ENCODE peak calls at places on chromosome 18, in four cellular contexts. One of them, this sample, is unnamed.
A peak's percentile ranks its signal among the peaks of the same experiment; 100 is the strongest.

GRCh38 chr18:61574665-61575064 is 241.4 kb downstream of the CDH20 start:
- DNase-seq in tibial nerve: no peak
- DNase-seq in K562: no peak
- DNase-seq in transverse colon: no peak
- DNase-seq in this sample: no peak

GRCh38 chr18:10235553-10235952 is 218.9 kb upstream of the APCDD1 start:
- DNase-seq in tibial nerve: no peak
- DNase-seq in K562: no peak
- DNase-seq in transverse colon: no peak
- DNase-seq in this sample: no peak

GRCh38 chr18:67483237-67483636 is 33.3 kb downstream of the DSEL start:
- DNase-seq in tibial nerve: no peak
- DNase-seq in K562: no peak
- DNase-seq in transverse colon: no peak
- DNase-seq in this sample: no peak

GRCh38 chr18:55239764-55240163 is 280.5 kb upstream of the CCDC68 start:
- DNase-seq in tibial nerve: no peak
- DNase-seq in K562: no peak
- DNase-seq in transverse colon: no peak
- DNase-seq in this sample: no peak

GRCh38 chr18:31102020-31102684 is at the start of gene DSC2:
- DNase-seq in tibial nerve: no peak
- DNase-seq in K562: peak; percentile 79
- DNase-seq in transverse colon: peak; percentile 86
- DNase-seq in this sample: no peak

GRCh38 chr18:22543764-22544163 is 126.0 kb upstream of the CTAGE1 start:
- DNase-seq in tibial nerve: no peak
- DNase-seq in K562: no peak
- DNase-seq in transverse colon: no peak
- DNase-seq in this sample: no peak

GRCh38 chr18:48810805-48811204 is 140.0 kb downstream of the SMAD7 start:
- DNase-seq in tibial nerve: no peak
- DNase-seq in K562: no peak
- DNase-seq in transverse colon: no peak
- DNase-seq in this sample: no peak

GRCh38 chr18:30562231-30562630 is 480.3 kb downstream of the DSC3 start:
- DNase-seq in tibial nerve: no peak
- DNase-seq in K562: no peak
- DNase-seq in transverse colon: no peak
- DNase-seq in this sample: no peak

GRCh38 chr18:48802543-48803428 is 148.0 kb downstream of the SMAD7 start:
- DNase-seq in tibial nerve: no peak
- DNase-seq in K562: no peak
- DNase-seq in transverse colon: peak; percentile 6
- DNase-seq in this sample: no peak

GRCh38 chr18:48270929-48271328 is 138.3 kb downstream of the ZBTB7C start:
- DNase-seq in tibial nerve: no peak
- DNase-seq in K562: no peak
- DNase-seq in transverse colon: no peak
- DNase-seq in this sample: no peak

GRCh38 chr18:21571763-21572162 is 28.7 kb downstream of the ESCO1 start:
- DNase-seq in tibial nerve: no peak
- DNase-seq in K562: no peak
- DNase-seq in transverse colon: no peak
- DNase-seq in this sample: no peak

GRCh38 chr18:70380915-70381896 is 92.4 kb downstream of the SOCS6 start:
- DNase-seq in tibial nerve: no peak
- DNase-seq in K562: peak; percentile 82
- DNase-seq in transverse colon: peak; percentile 86
- DNase-seq in this sample: no peak

GRCh38 chr18:14978962-14979535 is 231.1 kb downstream of the ANKRD30B start:
- DNase-seq in tibial nerve: no peak
- DNase-seq in K562: peak; percentile 19
- DNase-seq in transverse colon: peak; percentile 59
- DNase-seq in this sample: peak; percentile 42

GRCh38 chr18:56984731-56985130 is 162.2 kb upstream of the BOD1L2 start:
- DNase-seq in tibial nerve: no peak
- DNase-seq in K562: no peak
- DNase-seq in transverse colon: no peak
- DNase-seq in this sample: no peak

GRCh38 chr18:43563780-43564179 is 286.5 kb upstream of the SYT4 start:
- DNase-seq in tibial nerve: no peak
- DNase-seq in K562: no peak
- DNase-seq in transverse colon: no peak
- DNase-seq in this sample: no peak

GRCh38 chr18:22900558-22901183 is 32.5 kb upstream of the RBBP8 start:
- DNase-seq in tibial nerve: no peak
- DNase-seq in K562: no peak
- DNase-seq in transverse colon: no peak
- DNase-seq in this sample: no peak

GRCh38 chr18:47929681-47930085 is 776 bp downstream of the SMAD2 start:
- DNase-seq in tibial nerve: no peak
- DNase-seq in K562: peak; percentile 47
- DNase-seq in transverse colon: no peak
- DNase-seq in this sample: no peak

GRCh38 chr18:61910101-61910500 is 17.3 kb upstream of the RNF152 start:
- DNase-seq in tibial nerve: no peak
- DNase-seq in K562: no peak
- DNase-seq in transverse colon: no peak
- DNase-seq in this sample: no peak

GRCh38 chr18:58407263-58407648 is 221.6 kb downstream of the ALPK2 start:
- DNase-seq in tibial nerve: no peak
- DNase-seq in K562: no peak
- DNase-seq in transverse colon: no peak
- DNase-seq in this sample: no peak

GRCh38 chr18:74784791-74785190 is 187.1 kb downstream of the ZNF407 start:
- DNase-seq in tibial nerve: no peak
- DNase-seq in K562: no peak
- DNase-seq in transverse colon: no peak
- DNase-seq in this sample: no peak

GRCh38 chr18:37676276-37676675 is 110.7 kb upstream of the CELF4 start:
- DNase-seq in tibial nerve: no peak
- DNase-seq in K562: no peak
- DNase-seq in transverse colon: no peak
- DNase-seq in this sample: no peak

GRCh38 chr18:44791520-44791919 is 110.8 kb downstream of the SETBP1 start:
- DNase-seq in tibial nerve: no peak
- DNase-seq in K562: no peak
- DNase-seq in transverse colon: no peak
- DNase-seq in this sample: no peak

GRCh38 chr18:40962784-40963183 is 992.2 kb upstream of the PIK3C3 start:
- DNase-seq in tibial nerve: no peak
- DNase-seq in K562: no peak
- DNase-seq in transverse colon: no peak
- DNase-seq in this sample: no peak

GRCh38 chr18:24176727-24177416 is 38.0 kb downstream of the CABYR start:
- DNase-seq in tibial nerve: peak; percentile 27
- DNase-seq in K562: peak; percentile 64
- DNase-seq in transverse colon: peak; percentile 71
- DNase-seq in this sample: no peak

GRCh38 chr18:37476182-37476581 is 89.4 kb downstream of the CELF4 start:
- DNase-seq in tibial nerve: no peak
- DNase-seq in K562: peak; percentile 65
- DNase-seq in transverse colon: peak; percentile 18
- DNase-seq in this sample: no peak

GRCh38 chr18:44778788-44779187 is 98.1 kb downstream of the SETBP1 start:
- DNase-seq in tibial nerve: no peak
- DNase-seq in K562: no peak
- DNase-seq in transverse colon: no peak
- DNase-seq in this sample: no peak

GRCh38 chr18:58781627-58782194 is 83.0 kb upstream of the ZNF532 start:
- DNase-seq in tibial nerve: peak; percentile 71
- DNase-seq in K562: peak; percentile 59
- DNase-seq in transverse colon: peak; percentile 80
- DNase-seq in this sample: peak; percentile 31

GRCh38 chr18:78073275-78073674 is 823.6 kb downstream of the GALR1 start:
- DNase-seq in tibial nerve: no peak
- DNase-seq in K562: peak; percentile 7
- DNase-seq in transverse colon: no peak
- DNase-seq in this sample: no peak

GRCh38 chr18:48575658-48576453 is 37.0 kb downstream of the CTIF start:
- DNase-seq in tibial nerve: peak; percentile 14
- DNase-seq in K562: no peak
- DNase-seq in transverse colon: no peak
- DNase-seq in this sample: no peak

GRCh38 chr18:79605481-79605880 is 74.1 kb upstream of the CTDP1 start:
- DNase-seq in tibial nerve: peak; percentile 2
- DNase-seq in K562: no peak
- DNase-seq in transverse colon: peak; percentile 3
- DNase-seq in this sample: no peak

GRCh38 chr18:28088477-28088876 is 88.5 kb downstream of the CDH2 start:
- DNase-seq in tibial nerve: no peak
- DNase-seq in K562: no peak
- DNase-seq in transverse colon: no peak
- DNase-seq in this sample: no peak

GRCh38 chr18:57437433-57437781 is 2.2 kb downstream of the ONECUT2 start:
- DNase-seq in tibial nerve: no peak
- DNase-seq in K562: no peak
- DNase-seq in transverse colon: no peak
- DNase-seq in this sample: no peak

GRCh38 chr18:70390366-70391090 is 101.7 kb downstream of the SOCS6 start:
- DNase-seq in tibial nerve: no peak
- DNase-seq in K562: no peak
- DNase-seq in transverse colon: no peak
- DNase-seq in this sample: no peak

GRCh38 chr18:22044474-22045220 is 124.7 kb upstream of the GATA6 start:
- DNase-seq in tibial nerve: no peak
- DNase-seq in K562: no peak
- DNase-seq in transverse colon: peak; percentile 73
- DNase-seq in this sample: no peak

GRCh38 chr18:54327818-54328217 is 29.8 kb downstream of the STARD6 start:
- DNase-seq in tibial nerve: no peak
- DNase-seq in K562: no peak
- DNase-seq in transverse colon: no peak
- DNase-seq in this sample: no peak

GRCh38 chr18:10134204-10134603 is 220.4 kb downstream of the VAPA start:
- DNase-seq in tibial nerve: no peak
- DNase-seq in K562: no peak
- DNase-seq in transverse colon: no peak
- DNase-seq in this sample: no peak

GRCh38 chr18:49071365-49071764 is 120.6 kb upstream of the SMAD7 start:
- DNase-seq in tibial nerve: no peak
- DNase-seq in K562: peak; percentile 34
- DNase-seq in transverse colon: no peak
- DNase-seq in this sample: no peak

GRCh38 chr18:57559311-57559710 is 27.2 kb downstream of the FECH start:
- DNase-seq in tibial nerve: no peak
- DNase-seq in K562: no peak
- DNase-seq in transverse colon: no peak
- DNase-seq in this sample: no peak

DNA sequence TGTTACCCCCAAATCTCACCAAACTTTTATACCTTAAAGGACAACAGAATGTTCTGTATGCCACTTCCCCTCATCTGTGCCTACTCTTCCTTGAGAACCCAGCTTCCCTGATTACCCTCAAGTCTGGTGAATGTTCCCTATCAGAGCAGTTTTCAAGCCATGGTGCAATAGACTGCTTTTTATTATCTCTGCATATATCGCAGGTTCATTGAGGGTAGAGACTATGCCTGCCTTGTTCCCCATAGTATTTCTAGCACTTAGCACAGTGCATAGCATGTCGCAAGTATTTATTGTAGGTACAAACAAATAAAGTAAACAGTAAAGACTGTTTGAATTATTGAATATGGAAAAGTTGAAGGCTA is 146.6 kb downstream of the HAUS1 start:
- DNase-seq in tibial nerve: no peak
- DNase-seq in K562: no peak
- DNase-seq in transverse colon: no peak
- DNase-seq in this sample: no peak
- TF ChIP-seq POLR2A in tibial nerve: no peak
- TF ChIP-seq POLR2A in K562: no peak
- TF ChIP-seq POLR2A in transverse colon: no peak
- TF ChIP-seq POLR2A in this sample: no peak

DNA sequence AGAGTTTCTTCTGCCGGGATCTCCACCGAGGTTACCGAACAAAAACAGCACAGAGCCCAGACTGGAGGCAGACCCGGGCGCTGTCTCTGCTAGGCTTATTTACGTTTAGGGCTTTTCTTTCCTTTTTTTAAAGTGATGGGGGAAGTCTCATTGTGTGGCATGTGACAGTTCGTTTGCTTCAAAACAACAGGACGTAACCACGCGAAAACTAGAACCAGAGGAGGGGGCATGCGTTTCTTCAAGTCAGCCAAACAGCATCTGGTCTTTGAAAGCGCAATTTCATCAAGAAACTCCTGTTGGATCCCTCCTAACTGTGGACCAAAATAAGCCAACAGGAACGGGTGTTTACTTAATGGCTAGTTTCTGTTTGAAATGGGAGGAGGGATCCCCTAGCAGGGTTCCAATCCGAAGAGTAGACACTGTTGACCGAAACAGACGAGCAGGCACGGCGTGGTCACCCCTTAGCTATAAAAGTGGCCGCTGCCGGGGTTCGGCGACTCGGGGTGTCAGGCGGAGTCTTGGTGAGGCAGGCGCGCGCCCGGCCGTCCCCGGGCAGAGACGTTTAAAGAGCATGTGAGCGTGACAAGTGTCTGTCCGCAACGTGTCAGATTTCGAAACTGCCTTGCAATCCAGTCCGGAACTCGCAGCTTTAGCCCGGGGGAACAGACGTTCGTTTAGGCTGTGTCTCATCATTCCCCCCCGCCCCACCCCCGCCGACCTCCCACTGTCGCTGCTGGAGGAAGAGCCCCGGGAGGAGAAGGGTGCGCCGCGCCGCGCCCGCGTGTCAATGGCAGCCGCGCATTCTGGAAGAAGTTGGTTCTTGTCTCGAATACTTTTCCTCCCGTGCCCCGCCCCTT is 899 bp upstream of the TGIF1 start:
- DNase-seq in tibial nerve: peak; percentile 83
- DNase-seq in K562: peak; percentile 87
- DNase-seq in transverse colon: peak; percentile 83
- DNase-seq in this sample: peak; percentile 35
- TF ChIP-seq POLR2A in tibial nerve: peak; percentile 89
- TF ChIP-seq POLR2A in K562: no peak
- TF ChIP-seq POLR2A in transverse colon: peak; percentile 91
- TF ChIP-seq POLR2A in this sample: peak; percentile 43

GRCh38 chr18:657998-658946 is 819 bp downstream of the TYMS start:
- DNase-seq in tibial nerve: peak; percentile 56
- DNase-seq in K562: peak; percentile 98
- DNase-seq in transverse colon: peak; percentile 91
- DNase-seq in this sample: peak; percentile 86
- TF ChIP-seq POLR2A in tibial nerve: no peak
- TF ChIP-seq POLR2A in K562: peak; percentile 95
- TF ChIP-seq POLR2A in transverse colon: peak; percentile 63
- TF ChIP-seq POLR2A in this sample: peak; percentile 44

GRCh38 chr18:77068890-77069312 is 63.7 kb downstream of the MBP start:
- DNase-seq in tibial nerve: no peak
- DNase-seq in K562: no peak
- DNase-seq in transverse colon: no peak
- DNase-seq in this sample: no peak
- TF ChIP-seq POLR2A in tibial nerve: no peak
- TF ChIP-seq POLR2A in K562: no peak
- TF ChIP-seq POLR2A in transverse colon: no peak
- TF ChIP-seq POLR2A in this sample: no peak

GRCh38 chr18:12944724-12945123 is 3.1 kb upstream of the SEH1L start:
- DNase-seq in tibial nerve: no peak
- DNase-seq in K562: no peak
- DNase-seq in transverse colon: peak; percentile 34
- DNase-seq in this sample: peak; percentile 12
- TF ChIP-seq POLR2A in tibial nerve: no peak
- TF ChIP-seq POLR2A in K562: no peak
- TF ChIP-seq POLR2A in transverse colon: no peak
- TF ChIP-seq POLR2A in this sample: no peak